ENCODE peak calls at places on chromosomes 3 and 15, in seven cellular contexts. Y, M, E, T, I, S and A are unnamed samples.
A peak's percentile ranks its signal among the peaks of the same experiment; 100 is the strongest.

GRCh38 chr3:73409405-73409804 is 215.3 kb downstream of the PDZRN3 start:
- DNase-seq in E (no peak), M (no peak), S (no peak), I (no peak), Y (no peak), T (no peak), A (no peak)

GRCh38 chr3:147943265-147943945 is 534.2 kb downstream of the ZIC1 start:
- DNase-seq in M (no peak), T (peak; percentile 47), Y (no peak), S (no peak), I (no peak), E (no peak), A (no peak)

GRCh38 chr3:167559922-167560321 is 86.1 kb upstream of the SERPINI2 start:
- DNase-seq in E (no peak), I (no peak), Y (no peak), T (no peak), M (no peak), S (no peak), A (no peak)

GRCh38 chr3:165545059-165545458 is 292.2 kb downstream of the BCHE start:
- DNase-seq in I (peak; percentile 16), M (no peak), E (no peak), Y (no peak), S (no peak), T (no peak), A (no peak)

GRCh38 chr15:45449387-45449786 is 71.0 kb upstream of the GATM start:
- DNase-seq in S (no peak), M (no peak), I (no peak), E (no peak), Y (no peak), T (no peak), A (no peak)

GRCh38 chr3:82133070-82133606 is 371.7 kb upstream of the GBE1 start:
- DNase-seq in T (peak; percentile 35), S (peak; percentile 42), E (peak; percentile 17), I (peak; percentile 28), Y (peak; percentile 15), M (peak; percentile 29), A (peak; percentile 50)

GRCh38 chr3:33975463-33975862 is 177.0 kb downstream of the PDCD6IP start:
- DNase-seq in M (no peak), T (no peak), I (no peak), E (no peak), Y (no peak), S (no peak), A (no peak)

GRCh38 chr15:57171414-57171813 is 204.9 kb upstream of the CGNL1 start:
- DNase-seq in E (no peak), S (no peak), Y (no peak), I (no peak), M (no peak), T (no peak), A (peak; percentile 8)

GRCh38 chr3:196227629-196228493 is 11.5 kb downstream of the SLC51A start:
- DNase-seq in M (no peak), S (peak; percentile 43), I (no peak), Y (no peak), T (no peak), E (no peak), A (no peak)

GRCh38 chr3:167305340-167305739 is 74.8 kb downstream of the ZBBX start:
- DNase-seq in S (no peak), I (no peak), M (no peak), E (no peak), T (no peak), Y (no peak), A (no peak)

GRCh38 chr3:139117883-139118760 is 73.4 kb upstream of the PRR23C start:
- DNase-seq in M (no peak), I (no peak), T (no peak), E (no peak), S (no peak), Y (no peak), A (no peak)

GRCh38 chr3:149390772-149391212 is 13.3 kb upstream of the TM4SF1 start:
- DNase-seq in I (no peak), Y (no peak), S (no peak), E (no peak), T (peak; percentile 58), M (no peak), A (no peak)

GRCh38 chr3:58129041-58129440 is 81.7 kb downstream of the DNASE1L3 start:
- DNase-seq in M (no peak), S (no peak), I (no peak), T (no peak), E (no peak), Y (no peak), A (no peak)

GRCh38 chr3:33751320-33751719 is 33.3 kb upstream of the CLASP2 start:
- DNase-seq in S (no peak), Y (no peak), E (no peak), I (no peak), M (no peak), T (no peak), A (no peak)

GRCh38 chr15:75123395-75123794 is 78.3 kb upstream of the C15orf39 start:
- DNase-seq in Y (no peak), T (no peak), E (no peak), M (no peak), S (no peak), I (no peak), A (no peak)

GRCh38 chr3:134328846-134329245 is 45.4 kb downstream of the AMOTL2 start:
- DNase-seq in Y (no peak), T (no peak), I (no peak), E (no peak), S (no peak), M (no peak), A (no peak)

GRCh38 chr3:42179110-42179725 is 86.8 kb downstream of the CCK start:
- DNase-seq in Y (no peak), T (peak; percentile 85), S (peak; percentile 83), E (no peak), M (peak; percentile 65), I (no peak), A (no peak)

GRCh38 chr3:197103766-197104165 is 74.1 kb upstream of the MELTF start:
- DNase-seq in I (no peak), E (no peak), Y (no peak), S (no peak), M (no peak), T (no peak), A (no peak)

GRCh38 chr3:148513066-148513671 is 184.5 kb upstream of the AGTR1 start:
- DNase-seq in E (no peak), M (no peak), Y (no peak), S (no peak), T (no peak), I (no peak), A (no peak)

GRCh38 chr3:46242120-46242519 is at the start of gene CCR3:
- DNase-seq in M (no peak), Y (no peak), I (no peak), E (no peak), S (no peak), T (no peak), A (no peak)

GRCh38 chr15:57727031-57727430 is 20.5 kb downstream of the POLR2M start:
- DNase-seq in I (no peak), E (no peak), M (no peak), T (no peak), S (no peak), Y (no peak), A (no peak)

GRCh38 chr3:151765685-151766084 is 32.0 kb downstream of the AADACL2 start:
- DNase-seq in I (no peak), E (no peak), Y (no peak), T (no peak), M (no peak), S (no peak), A (no peak)

GRCh38 chr3:37833790-37834189 is 27.9 kb upstream of the CTDSPL start:
- DNase-seq in M (no peak), Y (no peak), T (no peak), I (no peak), S (no peak), E (no peak), A (peak; percentile 22)

GRCh38 chr3:131192701-131193100 is 166.0 kb downstream of the NEK11 start:
- DNase-seq in E (no peak), S (no peak), I (no peak), M (no peak), Y (no peak), T (no peak), A (no peak)

GRCh38 chr3:131194816-131195215 is 168.1 kb downstream of the NEK11 start:
- DNase-seq in I (no peak), E (no peak), Y (no peak), S (no peak), M (no peak), T (no peak), A (no peak)

GRCh38 chr3:131193671-131194291 is 167.1 kb downstream of the NEK11 start:
- DNase-seq in M (no peak), S (no peak), E (no peak), T (no peak), Y (no peak), I (no peak), A (peak; percentile 21)
- TF ChIP-seq JUND in M (no peak), S (no peak), E (no peak), T (no peak), Y (no peak), I (no peak), A (no peak)

DNA sequence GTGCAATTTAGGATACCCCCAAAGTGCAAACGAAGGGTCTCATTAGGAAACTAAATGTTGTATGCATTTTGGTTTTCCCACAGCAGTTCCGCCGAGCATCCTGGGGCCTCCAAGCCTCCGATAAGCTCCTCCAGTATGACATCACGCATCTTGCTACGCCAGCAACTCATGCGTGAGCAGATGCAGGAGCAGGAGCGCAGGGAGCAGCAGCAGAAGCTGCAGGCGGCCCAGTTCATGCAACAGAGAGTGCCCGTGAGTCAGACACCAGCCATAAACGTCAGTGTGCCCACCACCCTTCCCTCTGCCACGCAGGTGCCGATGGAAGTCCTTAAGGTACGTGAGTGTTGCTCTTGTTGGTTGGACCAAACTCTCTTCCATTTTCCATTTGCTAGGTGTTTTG is 120.5 kb upstream of the SAMMSON start:
- DNase-seq in T (no peak), Y (no peak), S (no peak), I (no peak), M (no peak), E (no peak), A (no peak)
- TF ChIP-seq JUND in T (no peak), Y (no peak), S (no peak), I (no peak), M (no peak), E (no peak), A (no peak)

GRCh38 chr15:98412852-98413251 is 235.5 kb upstream of the IGF1R start:
- DNase-seq in I (no peak), T (no peak), S (peak; percentile 3), Y (no peak), M (no peak), E (no peak), A (no peak)

GRCh38 chr15:98417346-98417745 is 231.0 kb upstream of the IGF1R start:
- DNase-seq in T (no peak), E (no peak), M (no peak), Y (no peak), I (no peak), S (no peak), A (no peak)

GRCh38 chr15:98410328-98410727 is 238.0 kb upstream of the IGF1R start:
- DNase-seq in I (no peak), E (no peak), M (no peak), S (no peak), Y (no peak), T (no peak), A (no peak)

GRCh38 chr15:98416222-98416835 is 232.0 kb upstream of the IGF1R start:
- DNase-seq in E (no peak), S (no peak), I (no peak), Y (no peak), T (no peak), M (no peak), A (no peak)

GRCh38 chr15:98413973-98414546 is 234.3 kb upstream of the IGF1R start:
- DNase-seq in T (no peak), Y (no peak), I (no peak), S (no peak), E (no peak), M (no peak), A (no peak)
- TF ChIP-seq JUND in T (no peak), Y (no peak), I (no peak), S (no peak), E (no peak), M (no peak), A (no peak)

GRCh38 chr3:102687851-102688555 is 253.2 kb downstream of the ZPLD1 start:
- DNase-seq in T (no peak), M (no peak), S (no peak), Y (peak; percentile 54), E (no peak), I (no peak), A (no peak)
- TF ChIP-seq JUND in T (no peak), M (no peak), S (no peak), Y (no peak), E (no peak), I (no peak), A (no peak)